ENCODE peak calls at places on chromosomes 2 and 18, in eight cellular contexts. One of them, this sample, is unnamed.

GRCh38 chr2:101986804-101987740 is 4.7 kb upstream of the IL1R2 start:
- DNase-seq in M059J: no peak
- DNase-seq in SJCRH30: no peak
- DNase-seq in cerebellar nuclear complex: no peak
- DNase-seq in naive thymus-derived CD8-positive, alpha-beta T cell: peak; percentile 88
- DNase-seq in activated T-cell treated with anti-CD3 and anti-CD28 coated beads for 24 hours: no peak
- DNase-seq in AG04450: no peak
- DNase-seq in adipocyte: no peak
- DNase-seq in this sample: no peak

GRCh38 chr18:11488175-11488574 is 121.2 kb upstream of the SLC35G4 start:
- DNase-seq in M059J: peak; percentile 45
- DNase-seq in SJCRH30: no peak
- DNase-seq in cerebellar nuclear complex: no peak
- DNase-seq in naive thymus-derived CD8-positive, alpha-beta T cell: no peak
- DNase-seq in activated T-cell treated with anti-CD3 and anti-CD28 coated beads for 24 hours: no peak
- DNase-seq in AG04450: no peak
- DNase-seq in adipocyte: peak; percentile 22
- DNase-seq in this sample: no peak

GRCh38 chr2:138236142-138236541 is 265.4 kb upstream of the SPOPL start:
- DNase-seq in M059J: no peak
- DNase-seq in SJCRH30: no peak
- DNase-seq in cerebellar nuclear complex: no peak
- DNase-seq in naive thymus-derived CD8-positive, alpha-beta T cell: no peak
- DNase-seq in activated T-cell treated with anti-CD3 and anti-CD28 coated beads for 24 hours: no peak
- DNase-seq in AG04450: no peak
- DNase-seq in adipocyte: no peak
- DNase-seq in this sample: no peak

GRCh38 chr2:137009953-137010352 is 244.6 kb downstream of the THSD7B start:
- DNase-seq in M059J: no peak
- DNase-seq in SJCRH30: no peak
- DNase-seq in cerebellar nuclear complex: no peak
- DNase-seq in naive thymus-derived CD8-positive, alpha-beta T cell: no peak
- DNase-seq in activated T-cell treated with anti-CD3 and anti-CD28 coated beads for 24 hours: no peak
- DNase-seq in AG04450: no peak
- DNase-seq in adipocyte: no peak
- DNase-seq in this sample: no peak

GRCh38 chr2:166249318-166249717 is 121.5 kb upstream of the SCN1A start:
- DNase-seq in M059J: no peak
- DNase-seq in SJCRH30: no peak
- DNase-seq in cerebellar nuclear complex: no peak
- DNase-seq in naive thymus-derived CD8-positive, alpha-beta T cell: no peak
- DNase-seq in activated T-cell treated with anti-CD3 and anti-CD28 coated beads for 24 hours: no peak
- DNase-seq in AG04450: no peak
- DNase-seq in adipocyte: no peak
- DNase-seq in this sample: no peak

GRCh38 chr2:149858916-149859634 is 271.5 kb upstream of the MMADHC start:
- DNase-seq in M059J: peak; percentile 52
- DNase-seq in SJCRH30: no peak
- DNase-seq in cerebellar nuclear complex: no peak
- DNase-seq in naive thymus-derived CD8-positive, alpha-beta T cell: no peak
- DNase-seq in activated T-cell treated with anti-CD3 and anti-CD28 coated beads for 24 hours: no peak
- DNase-seq in AG04450: no peak
- DNase-seq in adipocyte: peak; percentile 44
- DNase-seq in this sample: no peak

GRCh38 chr2:225895126-225895525 is 495.6 kb downstream of the NYAP2 start:
- DNase-seq in M059J: peak; percentile 63
- DNase-seq in SJCRH30: no peak
- DNase-seq in cerebellar nuclear complex: no peak
- DNase-seq in naive thymus-derived CD8-positive, alpha-beta T cell: no peak
- DNase-seq in activated T-cell treated with anti-CD3 and anti-CD28 coated beads for 24 hours: no peak
- DNase-seq in AG04450: no peak
- DNase-seq in adipocyte: peak; percentile 34
- DNase-seq in this sample: no peak

GRCh38 chr2:88187038-88187676 is 17.0 kb downstream of the THNSL2 start:
- DNase-seq in M059J: peak; percentile 55
- DNase-seq in SJCRH30: peak; percentile 69
- DNase-seq in cerebellar nuclear complex: no peak
- DNase-seq in naive thymus-derived CD8-positive, alpha-beta T cell: no peak
- DNase-seq in activated T-cell treated with anti-CD3 and anti-CD28 coated beads for 24 hours: no peak
- DNase-seq in AG04450: no peak
- DNase-seq in adipocyte: peak; percentile 60
- DNase-seq in this sample: peak; percentile 16

GRCh38 chr2:227939271-227940027 is 68.0 kb downstream of the DAW1 start:
- DNase-seq in M059J: peak; percentile 42
- DNase-seq in SJCRH30: peak; percentile 38
- DNase-seq in cerebellar nuclear complex: peak; percentile 11
- DNase-seq in naive thymus-derived CD8-positive, alpha-beta T cell: no peak
- DNase-seq in activated T-cell treated with anti-CD3 and anti-CD28 coated beads for 24 hours: no peak
- DNase-seq in AG04450: no peak
- DNase-seq in adipocyte: peak; percentile 33
- DNase-seq in this sample: peak; percentile 5

GRCh38 chr2:116832148-116832547 is 982.3 kb upstream of the DDX18 start:
- DNase-seq in M059J: no peak
- DNase-seq in SJCRH30: no peak
- DNase-seq in cerebellar nuclear complex: no peak
- DNase-seq in naive thymus-derived CD8-positive, alpha-beta T cell: no peak
- DNase-seq in activated T-cell treated with anti-CD3 and anti-CD28 coated beads for 24 hours: no peak
- DNase-seq in AG04450: no peak
- DNase-seq in adipocyte: no peak
- DNase-seq in this sample: no peak

This sample was measured in AML-193.